ENCODE peak calls at places on chromosomes 12 and 14, in nine cellular contexts. R is body of pancreas; Z is neural progenitor cell; Q is CD4-positive, CD25-positive, alpha-beta regulatory T cell; C is left ventricle myocardium inferior; D is transverse colon; O is fibroblast of lung; F is H9; B is neuronal stem cell. U is an unnamed sample.

GRCh38 chr12:7859552-7859951 is 13.2 kb downstream of the SLC2A14 start:
- DNase-seq in R (no peak), Z (no peak), Q (no peak), C (no peak), D (no peak), O (peak; percentile 91), F (no peak), B (no peak), U (no peak)

GRCh38 chr14:72439707-72440106 is 454.2 kb downstream of the DPF3 start:
- DNase-seq in R (no peak), Z (no peak), Q (peak; percentile 84), C (no peak), D (no peak), O (no peak), F (no peak), B (no peak), U (no peak)

GRCh38 chr14:75968461-75968860 is 13.3 kb downstream of the TGFB3 start:
- DNase-seq in R (no peak), Z (no peak), Q (no peak), C (no peak), D (no peak), O (peak; percentile 55), F (no peak), B (no peak), U (no peak)

GRCh38 chr14:103227076-103227475 is 103.8 kb downstream of the TNFAIP2 start:
- DNase-seq in R (no peak), Z (no peak), Q (no peak), C (no peak), D (no peak), O (no peak), F (no peak), B (no peak), U (no peak)

GRCh38 chr14:71764701-71765347 is 167.4 kb upstream of the RGS6 start:
- DNase-seq in R (no peak), Z (peak; percentile 16), Q (no peak), C (no peak), D (no peak), O (no peak), F (no peak), B (no peak), U (no peak)

GRCh38 chr12:57430117-57430930 is 519 bp downstream of the R3HDM2 start:
- DNase-seq in R (no peak), Z (no peak), Q (peak; percentile 52), C (peak; percentile 53), D (no peak), O (peak; percentile 37), F (peak; percentile 67), B (peak; percentile 31), U (peak; percentile 69)

GRCh38 chr12:60980558-60980957 is 1279.6 kb upstream of the USP15 start:
- DNase-seq in R (no peak), Z (peak; percentile 43), Q (no peak), C (no peak), D (no peak), O (no peak), F (no peak), B (no peak), U (no peak)

GRCh38 chr14:90518941-90519256 is 122.1 kb downstream of the CALM1 start:
- DNase-seq in R (no peak), Z (peak; percentile 47), Q (peak; percentile 53), C (no peak), D (peak; percentile 54), O (no peak), F (peak; percentile 68), B (no peak), U (peak; percentile 39)

GRCh38 chr12:3533703-3534386 is 42.8 kb downstream of the PRMT8 start:
- DNase-seq in R (peak; percentile 19), Z (peak; percentile 33), Q (no peak), C (peak; percentile 59), D (peak; percentile 18), O (no peak), F (peak; percentile 29), B (no peak), U (no peak)

GRCh38 chr12:45878630-45879255 is 111.6 kb downstream of the SCAF11 start:
- DNase-seq in R (no peak), Z (no peak), Q (peak; percentile 79), C (no peak), D (no peak), O (peak; percentile 8), F (no peak), B (no peak), U (no peak)

GRCh38 chr12:15556411-15556810 is 232.8 kb downstream of the EPS8 start:
- DNase-seq in R (no peak), Z (no peak), Q (no peak), C (no peak), D (no peak), O (peak; percentile 56), F (no peak), B (no peak), U (no peak)

GRCh38 chr14:101198398-101199027 is 295.0 kb upstream of the RTL1 start:
- DNase-seq in R (peak; percentile 6), Z (no peak), Q (no peak), C (no peak), D (no peak), O (no peak), F (peak; percentile 7), B (no peak), U (peak; percentile 10)

GRCh38 chr12:113984464-113984863 is 18.3 kb upstream of the RBM19 start:
- DNase-seq in R (no peak), Z (no peak), Q (no peak), C (no peak), D (no peak), O (no peak), F (no peak), B (no peak), U (no peak)

GRCh38 chr12:125185311-125185739 is 120.1 kb downstream of the AACS start:
- DNase-seq in R (no peak), Z (peak; percentile 83), Q (no peak), C (no peak), D (no peak), O (no peak), F (peak; percentile 81), B (peak; percentile 79), U (no peak)

GRCh38 chr12:125187148-125187733 is 122.0 kb downstream of the AACS start:
- DNase-seq in R (no peak), Z (peak; percentile 64), Q (no peak), C (no peak), D (no peak), O (peak; percentile 31), F (no peak), B (no peak), U (no peak)

GRCh38 chr12:125186471-125187147 is 121.4 kb downstream of the AACS start:
- DNase-seq in R (no peak), Z (peak; percentile 58), Q (no peak), C (no peak), D (no peak), O (no peak), F (no peak), B (no peak), U (no peak)

GRCh38 chr12:125184213-125184952 is 119.1 kb downstream of the AACS start:
- DNase-seq in R (no peak), Z (peak; percentile 70), Q (no peak), C (no peak), D (no peak), O (no peak), F (no peak), B (no peak), U (no peak)

GRCh38 chr12:125185740-125186470 is 120.7 kb downstream of the AACS start:
- DNase-seq in R (peak; percentile 70), Z (peak; percentile 97), Q (peak; percentile 63), C (peak; percentile 82), D (peak; percentile 77), O (peak; percentile 76), F (peak; percentile 96), B (peak; percentile 88), U (peak; percentile 80)
- H3K27ac ChIP-seq in R (no peak within 1 kb of the TSS), Z (peak within 1 kb of the TSS; percentile 0), Q (no peak within 1 kb of the TSS), C (no peak within 1 kb of the TSS), D (no peak within 1 kb of the TSS), O (no peak within 1 kb of the TSS), F (no peak within 1 kb of the TSS), B (peak within 1 kb of the TSS; percentile 93), U (no peak within 1 kb of the TSS)

DNA sequence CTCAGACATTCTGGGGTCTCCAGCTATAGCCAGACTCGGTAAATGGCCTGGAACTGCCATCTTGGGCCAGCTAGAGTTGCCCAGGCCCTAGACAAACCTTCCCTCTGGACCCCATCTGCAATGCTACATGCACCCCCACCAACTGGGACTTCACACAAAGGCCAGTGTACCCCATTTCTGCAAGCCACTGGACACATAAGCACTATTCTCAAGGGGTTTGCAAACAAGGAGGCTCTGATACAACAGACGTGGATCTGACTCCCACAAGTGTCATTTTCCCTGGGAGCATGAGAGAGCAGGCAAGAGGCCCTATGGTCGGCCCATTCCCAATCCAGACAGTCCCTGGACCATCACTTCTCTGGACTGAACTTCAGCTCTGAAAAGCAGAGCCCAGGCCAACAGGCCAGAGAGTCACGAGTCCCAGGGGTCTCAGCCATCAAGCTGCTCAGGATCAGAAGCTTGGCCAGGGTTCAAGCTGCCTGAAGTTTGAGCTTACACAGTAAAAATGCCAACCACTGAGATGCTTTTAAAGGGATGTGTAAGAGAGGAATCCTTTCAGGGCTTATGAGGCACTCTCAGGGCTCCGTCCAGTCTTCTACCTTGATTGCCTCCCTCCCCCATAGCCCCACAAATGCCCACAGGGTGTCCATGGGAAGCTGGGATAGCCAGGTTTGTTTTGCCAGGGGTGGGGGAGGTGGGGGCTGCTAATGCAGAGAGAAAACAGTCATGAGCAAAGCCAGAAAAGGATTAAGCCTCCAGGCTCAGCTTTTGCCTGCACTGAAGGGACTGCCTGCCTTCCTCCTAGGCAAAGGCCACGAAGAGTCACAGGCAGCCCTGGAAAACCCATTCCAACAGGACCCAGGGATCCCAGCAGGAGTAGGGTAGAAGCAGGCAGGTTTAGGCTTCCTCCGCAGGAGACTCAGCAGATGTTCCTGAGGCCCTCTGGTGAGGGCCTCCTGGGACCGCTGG is 31.7 kb upstream of the PNMA1 start:
- DNase-seq in R (no peak), Z (no peak), Q (no peak), C (no peak), D (no peak), O (no peak), F (no peak), B (no peak), U (no peak)
- H3K4me1 ChIP-seq in R (peaks cover 77% of the 10 kb centered on the region), Z (peaks cover 35% of the 10 kb centered on the region), Q (peaks cover 92% of the 10 kb centered on the region), C (peaks cover 100% of the 10 kb centered on the region), D (peaks cover 98% of the 10 kb centered on the region), O (peaks cover 59% of the 10 kb centered on the region), F (peaks cover 6% of the 10 kb centered on the region), B (peaks cover 25% of the 10 kb centered on the region), U (peaks cover 98% of the 10 kb centered on the region)

GRCh38 chr12:12791756-12792346 is 6.4 kb downstream of the APOLD1 start:
- DNase-seq in R (no peak), Z (no peak), Q (no peak), C (peak; percentile 23), D (no peak), O (peak; percentile 70), F (no peak), B (no peak), U (no peak)
- H3K27ac ChIP-seq in R (peak overlapping the region; percentile 35), Z (no peak overlapping the region), Q (no peak overlapping the region), C (peak overlapping the region; percentile 58), D (peak overlapping the region; percentile 38), O (no peak overlapping the region), F (no peak overlapping the region), B (no peak overlapping the region), U (peak overlapping the region; percentile 1)

DNA sequence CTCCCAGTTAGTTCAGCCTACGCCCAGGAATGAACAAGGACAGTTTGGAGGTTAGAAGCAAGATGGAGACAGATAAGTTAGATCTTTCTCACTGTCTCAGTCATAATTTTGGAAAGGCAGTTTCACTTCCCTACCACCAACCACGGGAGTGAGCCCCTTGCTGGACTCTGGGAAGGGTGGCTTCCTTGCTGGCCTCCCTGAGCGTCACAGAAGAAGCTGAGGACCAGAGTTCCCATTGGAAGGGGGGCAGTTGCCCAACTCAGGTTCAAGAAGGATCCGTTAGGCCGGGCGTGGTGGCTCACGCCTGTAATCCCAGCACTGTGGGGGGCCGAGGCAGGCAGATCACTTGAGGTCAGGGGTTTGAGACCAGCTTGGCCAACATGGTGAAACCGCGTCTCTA is 106.2 kb upstream of the MAX start:
- DNase-seq in R (no peak), Z (no peak), Q (no peak), C (no peak), D (no peak), O (no peak), F (no peak), B (no peak), U (no peak)
- H3K4me1 ChIP-seq in R (peaks cover 6% of the 10 kb centered on the region), Z (peaks cover 5% of the 10 kb centered on the region), Q (peaks cover 40% of the 10 kb centered on the region), C (no peaks in the 10 kb centered on the region), D (no peaks in the 10 kb centered on the region), O (peaks cover 11% of the 10 kb centered on the region), F (no peaks in the 10 kb centered on the region), B (peaks cover 1% of the 10 kb centered on the region), U (peaks cover 4% of the 10 kb centered on the region)